ENCODE peak calls at places on chromosomes 4 and X, in ten cellular contexts. One of them, this sample, is unnamed.

GRCh38 chr4:106041294-106042002 is 146.2 kb downstream of the NPNT start:
- DNase-seq in EL: no peak
- DNase-seq in NCI-H2029: no peak
- DNase-seq in chondrocyte: no peak
- DNase-seq in central memory CD4-positive, alpha-beta T cell: no peak
- DNase-seq in HFF-Myc: no peak
- DNase-seq in stimulated activated CD8-positive, alpha-beta memory T cell treated with anti-CD3 and anti-CD28 coated beads, Interleukin-4, amount 100 ng/mL, for 1 hour: no peak
- DNase-seq in occipital lobe: no peak
- DNase-seq in SW 1271: no peak
- DNase-seq in C1 segment of cervical spinal cord: no peak
- DNase-seq in this sample: no peak

GRCh38 chr4:111274486-111274885 is 651.6 kb upstream of the PITX2 start:
- DNase-seq in stimulated activated CD8-positive, alpha-beta memory T cell treated with anti-CD3 and anti-CD28 coated beads, Interleukin-4, amount 100 ng/mL, for 1 hour: no peak
- DNase-seq in occipital lobe: no peak
- DNase-seq in chondrocyte: no peak
- DNase-seq in SW 1271: no peak
- DNase-seq in C1 segment of cervical spinal cord: no peak
- DNase-seq in HFF-Myc: no peak
- DNase-seq in central memory CD4-positive, alpha-beta T cell: no peak
- DNase-seq in EL: no peak
- DNase-seq in NCI-H2029: no peak
- DNase-seq in this sample: no peak

GRCh38 chr4:20159516-20159915 is 92.2 kb upstream of the SLIT2 start:
- DNase-seq in central memory CD4-positive, alpha-beta T cell: no peak
- DNase-seq in occipital lobe: no peak
- DNase-seq in stimulated activated CD8-positive, alpha-beta memory T cell treated with anti-CD3 and anti-CD28 coated beads, Interleukin-4, amount 100 ng/mL, for 1 hour: no peak
- DNase-seq in HFF-Myc: no peak
- DNase-seq in NCI-H2029: no peak
- DNase-seq in EL: no peak
- DNase-seq in chondrocyte: no peak
- DNase-seq in C1 segment of cervical spinal cord: no peak
- DNase-seq in SW 1271: no peak
- DNase-seq in this sample: no peak

GRCh38 chr4:8133897-8134542 is 24.6 kb downstream of the ABLIM2 start:
- DNase-seq in EL: no peak
- DNase-seq in HFF-Myc: no peak
- DNase-seq in chondrocyte: no peak
- DNase-seq in SW 1271: no peak
- DNase-seq in stimulated activated CD8-positive, alpha-beta memory T cell treated with anti-CD3 and anti-CD28 coated beads, Interleukin-4, amount 100 ng/mL, for 1 hour: no peak
- DNase-seq in central memory CD4-positive, alpha-beta T cell: no peak
- DNase-seq in C1 segment of cervical spinal cord: no peak
- DNase-seq in NCI-H2029: no peak
- DNase-seq in occipital lobe: no peak
- DNase-seq in this sample: no peak

GRCh38 chrX:15815779-15816452 is 25.6 kb downstream of the ZRSR2 start:
- DNase-seq in chondrocyte: no peak
- DNase-seq in HFF-Myc: no peak
- DNase-seq in C1 segment of cervical spinal cord: no peak
- DNase-seq in NCI-H2029: no peak
- DNase-seq in stimulated activated CD8-positive, alpha-beta memory T cell treated with anti-CD3 and anti-CD28 coated beads, Interleukin-4, amount 100 ng/mL, for 1 hour: no peak
- DNase-seq in occipital lobe: no peak
- DNase-seq in SW 1271: no peak
- DNase-seq in EL: peak; percentile 3
- DNase-seq in central memory CD4-positive, alpha-beta T cell: peak; percentile 5
- DNase-seq in this sample: no peak

GRCh38 chr4:39036172-39036571 is 4.0 kb upstream of the TMEM156 start:
- DNase-seq in SW 1271: no peak
- DNase-seq in chondrocyte: no peak
- DNase-seq in HFF-Myc: no peak
- DNase-seq in occipital lobe: no peak
- DNase-seq in central memory CD4-positive, alpha-beta T cell: no peak
- DNase-seq in NCI-H2029: no peak
- DNase-seq in C1 segment of cervical spinal cord: no peak
- DNase-seq in stimulated activated CD8-positive, alpha-beta memory T cell treated with anti-CD3 and anti-CD28 coated beads, Interleukin-4, amount 100 ng/mL, for 1 hour: no peak
- DNase-seq in EL: peak; percentile 88
- DNase-seq in this sample: no peak

GRCh38 chr4:76803522-76803921 is 94.4 kb downstream of the SOWAHB start:
- DNase-seq in C1 segment of cervical spinal cord: no peak
- DNase-seq in chondrocyte: no peak
- DNase-seq in occipital lobe: no peak
- DNase-seq in HFF-Myc: peak; percentile 87
- DNase-seq in EL: peak; percentile 81
- DNase-seq in central memory CD4-positive, alpha-beta T cell: no peak
- DNase-seq in NCI-H2029: no peak
- DNase-seq in SW 1271: no peak
- DNase-seq in stimulated activated CD8-positive, alpha-beta memory T cell treated with anti-CD3 and anti-CD28 coated beads, Interleukin-4, amount 100 ng/mL, for 1 hour: no peak
- DNase-seq in this sample: no peak

GRCh38 chr4:98873059-98873458 is 55.9 kb downstream of the EIF4E start:
- DNase-seq in EL: peak; percentile 9
- DNase-seq in NCI-H2029: no peak
- DNase-seq in central memory CD4-positive, alpha-beta T cell: no peak
- DNase-seq in occipital lobe: no peak
- DNase-seq in stimulated activated CD8-positive, alpha-beta memory T cell treated with anti-CD3 and anti-CD28 coated beads, Interleukin-4, amount 100 ng/mL, for 1 hour: no peak
- DNase-seq in SW 1271: no peak
- DNase-seq in C1 segment of cervical spinal cord: no peak
- DNase-seq in chondrocyte: no peak
- DNase-seq in HFF-Myc: no peak
- DNase-seq in this sample: no peak

GRCh38 chr4:100174985-100175383 is 15.3 kb downstream of the DDIT4L start:
- DNase-seq in EL: no peak
- DNase-seq in occipital lobe: no peak
- DNase-seq in NCI-H2029: no peak
- DNase-seq in central memory CD4-positive, alpha-beta T cell: no peak
- DNase-seq in chondrocyte: no peak
- DNase-seq in HFF-Myc: no peak
- DNase-seq in C1 segment of cervical spinal cord: no peak
- DNase-seq in stimulated activated CD8-positive, alpha-beta memory T cell treated with anti-CD3 and anti-CD28 coated beads, Interleukin-4, amount 100 ng/mL, for 1 hour: no peak
- DNase-seq in SW 1271: no peak
- DNase-seq in this sample: no peak

GRCh38 chrX:104335765-104336164 is 81.0 kb upstream of the ESX1 start:
- DNase-seq in HFF-Myc: no peak
- DNase-seq in SW 1271: no peak
- DNase-seq in C1 segment of cervical spinal cord: no peak
- DNase-seq in EL: peak; percentile 82
- DNase-seq in NCI-H2029: no peak
- DNase-seq in occipital lobe: no peak
- DNase-seq in central memory CD4-positive, alpha-beta T cell: no peak
- DNase-seq in stimulated activated CD8-positive, alpha-beta memory T cell treated with anti-CD3 and anti-CD28 coated beads, Interleukin-4, amount 100 ng/mL, for 1 hour: no peak
- DNase-seq in chondrocyte: no peak
- DNase-seq in this sample: no peak

GRCh38 chr4:159071178-159071968 is 31.5 kb upstream of the RAPGEF2 start:
- DNase-seq in stimulated activated CD8-positive, alpha-beta memory T cell treated with anti-CD3 and anti-CD28 coated beads, Interleukin-4, amount 100 ng/mL, for 1 hour: no peak
- DNase-seq in central memory CD4-positive, alpha-beta T cell: no peak
- DNase-seq in NCI-H2029: no peak
- DNase-seq in EL: peak; percentile 71
- DNase-seq in chondrocyte: no peak
- DNase-seq in SW 1271: no peak
- DNase-seq in occipital lobe: no peak
- DNase-seq in C1 segment of cervical spinal cord: no peak
- DNase-seq in HFF-Myc: no peak
- DNase-seq in this sample: no peak

GRCh38 chrX:115409551-115409950 is 120.0 kb downstream of the LUZP4 start:
- DNase-seq in SW 1271: no peak
- DNase-seq in chondrocyte: no peak
- DNase-seq in occipital lobe: no peak
- DNase-seq in HFF-Myc: no peak
- DNase-seq in stimulated activated CD8-positive, alpha-beta memory T cell treated with anti-CD3 and anti-CD28 coated beads, Interleukin-4, amount 100 ng/mL, for 1 hour: no peak
- DNase-seq in NCI-H2029: no peak
- DNase-seq in central memory CD4-positive, alpha-beta T cell: no peak
- DNase-seq in C1 segment of cervical spinal cord: no peak
- DNase-seq in EL: peak; percentile 4
- DNase-seq in this sample: no peak

GRCh38 chr4:177041356-177041755 is 248.6 kb upstream of the VEGFC start:
- DNase-seq in C1 segment of cervical spinal cord: no peak
- DNase-seq in EL: no peak
- DNase-seq in occipital lobe: no peak
- DNase-seq in NCI-H2029: no peak
- DNase-seq in HFF-Myc: no peak
- DNase-seq in central memory CD4-positive, alpha-beta T cell: no peak
- DNase-seq in SW 1271: no peak
- DNase-seq in chondrocyte: no peak
- DNase-seq in stimulated activated CD8-positive, alpha-beta memory T cell treated with anti-CD3 and anti-CD28 coated beads, Interleukin-4, amount 100 ng/mL, for 1 hour: no peak
- DNase-seq in this sample: no peak

GRCh38 chr4:105291920-105292319 is 145.2 kb downstream of the TET2 start:
- DNase-seq in central memory CD4-positive, alpha-beta T cell: no peak
- DNase-seq in HFF-Myc: no peak
- DNase-seq in occipital lobe: no peak
- DNase-seq in stimulated activated CD8-positive, alpha-beta memory T cell treated with anti-CD3 and anti-CD28 coated beads, Interleukin-4, amount 100 ng/mL, for 1 hour: no peak
- DNase-seq in C1 segment of cervical spinal cord: no peak
- DNase-seq in EL: no peak
- DNase-seq in NCI-H2029: no peak
- DNase-seq in SW 1271: no peak
- DNase-seq in chondrocyte: no peak
- DNase-seq in this sample: no peak

GRCh38 chr4:153204247-153205027 is at the start of gene TRIM2:
- DNase-seq in chondrocyte: no peak
- DNase-seq in HFF-Myc: no peak
- DNase-seq in C1 segment of cervical spinal cord: peak; percentile 27
- DNase-seq in central memory CD4-positive, alpha-beta T cell: no peak
- DNase-seq in stimulated activated CD8-positive, alpha-beta memory T cell treated with anti-CD3 and anti-CD28 coated beads, Interleukin-4, amount 100 ng/mL, for 1 hour: no peak
- DNase-seq in occipital lobe: peak; percentile 65
- DNase-seq in NCI-H2029: peak; percentile 21
- DNase-seq in SW 1271: no peak
- DNase-seq in EL: no peak
- DNase-seq in this sample: peak; percentile 86

GRCh38 chr4:55661398-55662056 is 25.4 kb upstream of the NMU start:
- DNase-seq in chondrocyte: no peak
- DNase-seq in EL: no peak
- DNase-seq in occipital lobe: no peak
- DNase-seq in stimulated activated CD8-positive, alpha-beta memory T cell treated with anti-CD3 and anti-CD28 coated beads, Interleukin-4, amount 100 ng/mL, for 1 hour: no peak
- DNase-seq in HFF-Myc: no peak
- DNase-seq in SW 1271: no peak
- DNase-seq in central memory CD4-positive, alpha-beta T cell: no peak
- DNase-seq in C1 segment of cervical spinal cord: no peak
- DNase-seq in NCI-H2029: no peak
- DNase-seq in this sample: no peak

GRCh38 chr4:6322761-6323566 is 53.3 kb downstream of the WFS1 start:
- DNase-seq in chondrocyte: no peak
- DNase-seq in central memory CD4-positive, alpha-beta T cell: no peak
- DNase-seq in occipital lobe: no peak
- DNase-seq in stimulated activated CD8-positive, alpha-beta memory T cell treated with anti-CD3 and anti-CD28 coated beads, Interleukin-4, amount 100 ng/mL, for 1 hour: no peak
- DNase-seq in SW 1271: no peak
- DNase-seq in C1 segment of cervical spinal cord: no peak
- DNase-seq in HFF-Myc: no peak
- DNase-seq in NCI-H2029: no peak
- DNase-seq in EL: no peak
- DNase-seq in this sample: no peak

GRCh38 chr4:124713213-124713592 is 671 bp upstream of the ANKRD50 start:
- DNase-seq in chondrocyte: peak; percentile 87
- DNase-seq in SW 1271: peak; percentile 36
- DNase-seq in occipital lobe: peak; percentile 57
- DNase-seq in C1 segment of cervical spinal cord: peak; percentile 49
- DNase-seq in NCI-H2029: peak; percentile 23
- DNase-seq in stimulated activated CD8-positive, alpha-beta memory T cell treated with anti-CD3 and anti-CD28 coated beads, Interleukin-4, amount 100 ng/mL, for 1 hour: no peak
- DNase-seq in HFF-Myc: no peak
- DNase-seq in central memory CD4-positive, alpha-beta T cell: no peak
- DNase-seq in EL: peak; percentile 81
- DNase-seq in this sample: peak; percentile 41

GRCh38 chr4:154961263-154961662 is 180.2 kb downstream of the RBM46 start:
- DNase-seq in NCI-H2029: no peak
- DNase-seq in SW 1271: no peak
- DNase-seq in C1 segment of cervical spinal cord: no peak
- DNase-seq in stimulated activated CD8-positive, alpha-beta memory T cell treated with anti-CD3 and anti-CD28 coated beads, Interleukin-4, amount 100 ng/mL, for 1 hour: no peak
- DNase-seq in chondrocyte: no peak
- DNase-seq in central memory CD4-positive, alpha-beta T cell: no peak
- DNase-seq in occipital lobe: no peak
- DNase-seq in EL: no peak
- DNase-seq in HFF-Myc: no peak
- DNase-seq in this sample: no peak

GRCh38 chr4:144343143-144343755 is 202.7 kb upstream of the GYPA start:
- DNase-seq in SW 1271: no peak
- DNase-seq in C1 segment of cervical spinal cord: no peak
- DNase-seq in occipital lobe: no peak
- DNase-seq in HFF-Myc: peak; percentile 56
- DNase-seq in chondrocyte: no peak
- DNase-seq in NCI-H2029: no peak
- DNase-seq in central memory CD4-positive, alpha-beta T cell: no peak
- DNase-seq in stimulated activated CD8-positive, alpha-beta memory T cell treated with anti-CD3 and anti-CD28 coated beads, Interleukin-4, amount 100 ng/mL, for 1 hour: no peak
- DNase-seq in EL: peak; percentile 19
- DNase-seq in this sample: no peak

GRCh38 chrX:16869393-16870094 is 618 bp downstream of the RBBP7 start:
- DNase-seq in occipital lobe: no peak
- DNase-seq in SW 1271: no peak
- DNase-seq in NCI-H2029: no peak
- DNase-seq in stimulated activated CD8-positive, alpha-beta memory T cell treated with anti-CD3 and anti-CD28 coated beads, Interleukin-4, amount 100 ng/mL, for 1 hour: no peak
- DNase-seq in HFF-Myc: no peak
- DNase-seq in C1 segment of cervical spinal cord: no peak
- DNase-seq in central memory CD4-positive, alpha-beta T cell: peak; percentile 47
- DNase-seq in chondrocyte: no peak
- DNase-seq in EL: peak; percentile 42
- DNase-seq in this sample: peak; percentile 17

GRCh38 chr4:6472387-6473263 is at the start of gene PPP2R2C:
- DNase-seq in EL: no peak
- DNase-seq in chondrocyte: no peak
- DNase-seq in central memory CD4-positive, alpha-beta T cell: no peak
- DNase-seq in stimulated activated CD8-positive, alpha-beta memory T cell treated with anti-CD3 and anti-CD28 coated beads, Interleukin-4, amount 100 ng/mL, for 1 hour: no peak
- DNase-seq in HFF-Myc: no peak
- DNase-seq in SW 1271: no peak
- DNase-seq in C1 segment of cervical spinal cord: no peak
- DNase-seq in occipital lobe: no peak
- DNase-seq in NCI-H2029: no peak
- DNase-seq in this sample: no peak

GRCh38 chrX:7286461-7286860 is 138.5 kb upstream of the PUDP start:
- DNase-seq in central memory CD4-positive, alpha-beta T cell: no peak
- DNase-seq in stimulated activated CD8-positive, alpha-beta memory T cell treated with anti-CD3 and anti-CD28 coated beads, Interleukin-4, amount 100 ng/mL, for 1 hour: no peak
- DNase-seq in occipital lobe: no peak
- DNase-seq in SW 1271: no peak
- DNase-seq in EL: peak; percentile 33
- DNase-seq in NCI-H2029: no peak
- DNase-seq in chondrocyte: no peak
- DNase-seq in HFF-Myc: no peak
- DNase-seq in C1 segment of cervical spinal cord: no peak
- DNase-seq in this sample: no peak

GRCh38 chrX:39818071-39818470 is 279.7 kb downstream of the BCOR start:
- DNase-seq in C1 segment of cervical spinal cord: no peak
- DNase-seq in stimulated activated CD8-positive, alpha-beta memory T cell treated with anti-CD3 and anti-CD28 coated beads, Interleukin-4, amount 100 ng/mL, for 1 hour: no peak
- DNase-seq in EL: no peak
- DNase-seq in HFF-Myc: no peak
- DNase-seq in central memory CD4-positive, alpha-beta T cell: no peak
- DNase-seq in NCI-H2029: no peak
- DNase-seq in occipital lobe: no peak
- DNase-seq in chondrocyte: no peak
- DNase-seq in SW 1271: no peak
- DNase-seq in this sample: no peak

GRCh38 chrX:94053575-94053974 is 379.6 kb downstream of the FAM133A start:
- DNase-seq in EL: no peak
- DNase-seq in SW 1271: no peak
- DNase-seq in chondrocyte: no peak
- DNase-seq in central memory CD4-positive, alpha-beta T cell: peak; percentile 2
- DNase-seq in occipital lobe: no peak
- DNase-seq in C1 segment of cervical spinal cord: no peak
- DNase-seq in NCI-H2029: no peak
- DNase-seq in HFF-Myc: no peak
- DNase-seq in stimulated activated CD8-positive, alpha-beta memory T cell treated with anti-CD3 and anti-CD28 coated beads, Interleukin-4, amount 100 ng/mL, for 1 hour: no peak
- DNase-seq in this sample: no peak

GRCh38 chr4:75714681-75715080 is 9.7 kb upstream of the USO1 start:
- DNase-seq in occipital lobe: no peak
- DNase-seq in stimulated activated CD8-positive, alpha-beta memory T cell treated with anti-CD3 and anti-CD28 coated beads, Interleukin-4, amount 100 ng/mL, for 1 hour: no peak
- DNase-seq in HFF-Myc: no peak
- DNase-seq in SW 1271: no peak
- DNase-seq in NCI-H2029: no peak
- DNase-seq in C1 segment of cervical spinal cord: no peak
- DNase-seq in EL: no peak
- DNase-seq in central memory CD4-positive, alpha-beta T cell: no peak
- DNase-seq in chondrocyte: no peak
- DNase-seq in this sample: no peak

GRCh38 chrX:7706032-7706431 is 136.9 kb upstream of the VCX start:
- DNase-seq in SW 1271: no peak
- DNase-seq in EL: no peak
- DNase-seq in HFF-Myc: no peak
- DNase-seq in central memory CD4-positive, alpha-beta T cell: no peak
- DNase-seq in C1 segment of cervical spinal cord: no peak
- DNase-seq in chondrocyte: no peak
- DNase-seq in stimulated activated CD8-positive, alpha-beta memory T cell treated with anti-CD3 and anti-CD28 coated beads, Interleukin-4, amount 100 ng/mL, for 1 hour: no peak
- DNase-seq in occipital lobe: no peak
- DNase-seq in NCI-H2029: no peak
- DNase-seq in this sample: no peak

GRCh38 chr4:143406523-143406922 is 69.8 kb downstream of the GAB1 start:
- DNase-seq in SW 1271: no peak
- DNase-seq in occipital lobe: no peak
- DNase-seq in central memory CD4-positive, alpha-beta T cell: no peak
- DNase-seq in chondrocyte: no peak
- DNase-seq in EL: peak; percentile 20
- DNase-seq in NCI-H2029: no peak
- DNase-seq in C1 segment of cervical spinal cord: no peak
- DNase-seq in HFF-Myc: no peak
- DNase-seq in stimulated activated CD8-positive, alpha-beta memory T cell treated with anti-CD3 and anti-CD28 coated beads, Interleukin-4, amount 100 ng/mL, for 1 hour: no peak
- DNase-seq in this sample: no peak